ENCODE peak calls at places on chromosome 4, in five cellular contexts. B, V, I, N and H are unnamed samples.
A peak's percentile ranks its signal among the peaks of the same experiment; 100 is the strongest.

GRCh38 chr4:111778543-111778942 is 366.7 kb upstream of the FAM241A start:
- DNase-seq in B (no peak), V (no peak), I (peak; percentile 14), N (no peak), H (no peak)

GRCh38 chr4:60042941-60043340 is 1157.2 kb upstream of the ADGRL3 start:
- DNase-seq in B (no peak), V (no peak), I (no peak), N (no peak), H (no peak)

GRCh38 chr4:1571986-1572385 is 112.1 kb downstream of the FAM53A start:
- DNase-seq in B (no peak), V (no peak), I (no peak), N (no peak), H (no peak)

GRCh38 chr4:151418385-151418784 is 9.4 kb downstream of the FHIP1A start:
- DNase-seq in B (no peak), V (no peak), I (no peak), N (peak; percentile 63), H (no peak)

GRCh38 chr4:150909116-150909515 is 106.0 kb downstream of the LRBA start:
- DNase-seq in B (no peak), V (no peak), I (no peak), N (no peak), H (no peak)

GRCh38 chr4:34731045-34731444 is 1513.3 kb downstream of the ARAP2 start:
- DNase-seq in B (no peak), V (no peak), I (no peak), N (no peak), H (no peak)

GRCh38 chr4:107838763-107839162 is 14.0 kb downstream of the SGMS2 start:
- DNase-seq in B (no peak), V (no peak), I (no peak), N (no peak), H (no peak)

GRCh38 chr4:24664956-24665355 is 80.6 kb upstream of the DHX15 start:
- DNase-seq in B (no peak), V (no peak), I (no peak), N (no peak), H (no peak)

GRCh38 chr4:101411926-101412325 is 64.6 kb upstream of the PPP3CA start:
- DNase-seq in B (no peak), V (no peak), I (no peak), N (no peak), H (no peak)

GRCh38 chr4:76147454-76148141 is 599 bp downstream of the NUP54 start:
- DNase-seq in B (no peak), V (peak; percentile 59), I (peak; percentile 95), N (peak; percentile 81), H (peak; percentile 31)

GRCh38 chr4:153465583-153465921 is 608 bp upstream of the TMEM131L start:
- DNase-seq in B (no peak), V (no peak), I (no peak), N (peak; percentile 64), H (peak; percentile 24)

GRCh38 chr4:188297873-188298272 is 158.6 kb downstream of the TRIML1 start:
- DNase-seq in B (no peak), V (no peak), I (no peak), N (no peak), H (no peak)

GRCh38 chr4:174764105-174764729 is 64.8 kb downstream of the GLRA3 start:
- DNase-seq in B (peak; percentile 9), V (no peak), I (no peak), N (peak; percentile 41), H (no peak)

GRCh38 chr4:121654738-121655137 is 42.0 kb downstream of the ANXA5 start:
- DNase-seq in B (no peak), V (no peak), I (no peak), N (no peak), H (no peak)

GRCh38 chr4:3107271-3108185 is 33.0 kb downstream of the HTT start:
- DNase-seq in B (no peak), V (no peak), I (no peak), N (no peak), H (no peak)

GRCh38 chr4:52172166-52172565 is 121.1 kb downstream of the SPATA18 start:
- DNase-seq in B (no peak), V (no peak), I (no peak), N (no peak), H (no peak)

GRCh38 chr4:76470064-76470463 is 35.0 kb downstream of the SHROOM3 start:
- DNase-seq in B (no peak), V (no peak), I (no peak), N (no peak), H (no peak)